ENCODE peak calls at places on chromosomes 1 and 21, in six cellular contexts. G is A549, U is fibroblast of lung, X is cardiac fibroblast, O is AG10803, M is OCI-LY7. V is an unnamed sample.

GRCh38 chr21:26089730-26090129 is 80.8 kb downstream of the APP start:
- DNase-seq in G (no peak), U (no peak), X (no peak), O (no peak), M (no peak), V (no peak)

GRCh38 chr1:202005958-202006357 is 4.4 kb upstream of the ELF3 start:
- DNase-seq in G (peak; percentile 61), U (no peak), X (peak; percentile 51), O (peak; percentile 25), M (no peak), V (no peak)

GRCh38 chr1:117610036-117610435 is 4.2 kb downstream of the TENT5C start:
- DNase-seq in G (no peak), U (no peak), X (no peak), O (no peak), M (no peak), V (no peak)

GRCh38 chr1:107572674-107573205 is 392.2 kb downstream of the VAV3 start:
- DNase-seq in G (peak; percentile 35), U (peak; percentile 91), X (peak; percentile 7), O (peak; percentile 85), M (no peak), V (peak; percentile 5)

GRCh38 chr1:179883040-179883501 is 986 bp downstream of the TOR1AIP1 start:
- DNase-seq in G (no peak), U (no peak), X (no peak), O (no peak), M (peak; percentile 75), V (no peak)

GRCh38 chr1:169779970-169780369 is 14.7 kb downstream of the METTL18 start:
- DNase-seq in G (peak; percentile 74), U (peak; percentile 81), X (peak; percentile 63), O (no peak), M (no peak), V (peak; percentile 11)

GRCh38 chr1:25033828-25034451 is 103.9 kb upstream of the RUNX3 start:
- DNase-seq in G (no peak), U (no peak), X (no peak), O (no peak), M (no peak), V (no peak)

GRCh38 chr1:22105611-22106207 is 37.2 kb downstream of the WNT4 start:
- DNase-seq in G (peak; percentile 56), U (peak; percentile 56), X (peak; percentile 76), O (peak; percentile 67), M (peak; percentile 63), V (no peak)

GRCh38 chr1:240515505-240515904 is 96.5 kb downstream of the GREM2 start:
- DNase-seq in G (no peak), U (peak; percentile 89), X (peak; percentile 43), O (no peak), M (no peak), V (no peak)

GRCh38 chr1:110118636-110119396 is 6.6 kb downstream of the UBL4B start:
- DNase-seq in G (no peak), U (peak; percentile 3), X (peak; percentile 36), O (peak; percentile 41), M (no peak), V (no peak)

GRCh38 chr1:98459471-98459870 is 202.1 kb upstream of the SNX7 start:
- DNase-seq in G (no peak), U (no peak), X (no peak), O (no peak), M (no peak), V (no peak)

GRCh38 chr1:154553056-154553822 is 5.2 kb downstream of the UBE2Q1 start:
- DNase-seq in G (no peak), U (no peak), X (no peak), O (no peak), M (no peak), V (no peak)

GRCh38 chr1:248905662-248905948 is 430 bp upstream of the PGBD2 start:
- DNase-seq in G (no peak), U (no peak), X (no peak), O (no peak), M (no peak), V (no peak)

GRCh38 chr1:30532621-30533020 is 190.8 kb downstream of the MATN1 start:
- DNase-seq in G (no peak), U (no peak), X (no peak), O (no peak), M (no peak), V (no peak)

GRCh38 chr21:19120591-19120990 is 717.0 kb upstream of the TMPRSS15 start:
- DNase-seq in G (no peak), U (no peak), X (no peak), O (no peak), M (no peak), V (no peak)

GRCh38 chr1:78339490-78339889 is 151.3 kb upstream of the PTGFR start:
- DNase-seq in G (no peak), U (peak; percentile 86), X (peak; percentile 77), O (peak; percentile 71), M (no peak), V (peak; percentile 30)

GRCh38 chr1:20069932-20070331 is at the start of gene PLA2G5:
- DNase-seq in G (no peak), U (peak; percentile 79), X (peak; percentile 6), O (peak; percentile 72), M (no peak), V (no peak)

GRCh38 chr1:215824245-215824644 is 257.1 kb downstream of the KCTD3 start:
- DNase-seq in G (no peak), U (peak; percentile 6), X (no peak), O (no peak), M (no peak), V (no peak)

GRCh38 chr1:235919127-235919796 is 52.6 kb upstream of the LYST start:
- DNase-seq in G (no peak), U (no peak), X (peak; percentile 26), O (peak; percentile 51), M (no peak), V (no peak)

GRCh38 chr21:17536381-17536780 is 23.5 kb downstream of the CXADR start:
- DNase-seq in G (no peak), U (no peak), X (no peak), O (no peak), M (no peak), V (no peak)

GRCh38 chr1:67869233-67869632 is 36.0 kb upstream of the GNG12 start:
- DNase-seq in G (no peak), U (no peak), X (no peak), O (no peak), M (no peak), V (no peak)

GRCh38 chr21:31974454-31974985 is 101.7 kb downstream of the HUNK start:
- DNase-seq in G (no peak), U (no peak), X (no peak), O (no peak), M (peak; percentile 22), V (no peak)

GRCh38 chr1:23664837-23665795 is 26.5 kb upstream of the RPL11 start:
- DNase-seq in G (peak; percentile 31), U (peak; percentile 9), X (peak; percentile 62), O (peak; percentile 32), M (peak; percentile 81), V (no peak)

GRCh38 chr1:23673086-23673813 is 18.4 kb upstream of the RPL11 start:
- DNase-seq in G (peak; percentile 79), U (peak; percentile 48), X (peak; percentile 66), O (peak; percentile 40), M (no peak), V (no peak)

GRCh38 chr1:23667411-23667810 is 24.2 kb upstream of the RPL11 start:
- DNase-seq in G (no peak), U (no peak), X (no peak), O (no peak), M (peak; percentile 77), V (no peak)

GRCh38 chr1:23670709-23671108 is 20.9 kb upstream of the RPL11 start:
- DNase-seq in G (no peak), U (no peak), X (no peak), O (no peak), M (no peak), V (no peak)
- TF ChIP-seq CTCF in G (no peak), U (no peak), X (no peak), O (no peak), M (no peak), V (no peak)

DNA sequence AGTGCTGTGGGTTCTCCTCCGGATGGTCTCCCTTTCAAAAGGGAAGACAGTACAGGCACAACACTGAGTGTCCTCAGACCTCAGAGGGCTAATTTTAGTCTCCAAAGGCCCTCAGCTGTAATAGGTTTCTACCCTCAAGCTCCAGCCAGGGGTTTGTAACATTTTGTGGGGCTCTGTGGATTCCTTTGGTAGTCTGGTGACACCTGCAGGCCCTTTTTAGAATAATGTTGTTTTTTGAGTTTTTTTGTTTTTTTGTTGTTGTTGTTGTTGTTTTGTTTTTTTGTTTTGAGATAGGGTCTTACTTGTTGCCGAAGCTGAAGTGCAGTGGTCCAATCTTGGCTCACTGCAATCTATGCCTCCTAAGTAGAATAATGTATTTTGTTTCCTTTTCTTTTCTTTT is 15.0 kb upstream of the TMEM201 start:
- DNase-seq in G (peak; percentile 17), U (no peak), X (peak; percentile 48), O (peak; percentile 34), M (peak; percentile 55), V (no peak)
- TF ChIP-seq CTCF in G (peak; percentile 54), U (peak; percentile 38), X (peak; percentile 36), O (peak; percentile 54), M (peak; percentile 75), V (peak; percentile 19)

DNA sequence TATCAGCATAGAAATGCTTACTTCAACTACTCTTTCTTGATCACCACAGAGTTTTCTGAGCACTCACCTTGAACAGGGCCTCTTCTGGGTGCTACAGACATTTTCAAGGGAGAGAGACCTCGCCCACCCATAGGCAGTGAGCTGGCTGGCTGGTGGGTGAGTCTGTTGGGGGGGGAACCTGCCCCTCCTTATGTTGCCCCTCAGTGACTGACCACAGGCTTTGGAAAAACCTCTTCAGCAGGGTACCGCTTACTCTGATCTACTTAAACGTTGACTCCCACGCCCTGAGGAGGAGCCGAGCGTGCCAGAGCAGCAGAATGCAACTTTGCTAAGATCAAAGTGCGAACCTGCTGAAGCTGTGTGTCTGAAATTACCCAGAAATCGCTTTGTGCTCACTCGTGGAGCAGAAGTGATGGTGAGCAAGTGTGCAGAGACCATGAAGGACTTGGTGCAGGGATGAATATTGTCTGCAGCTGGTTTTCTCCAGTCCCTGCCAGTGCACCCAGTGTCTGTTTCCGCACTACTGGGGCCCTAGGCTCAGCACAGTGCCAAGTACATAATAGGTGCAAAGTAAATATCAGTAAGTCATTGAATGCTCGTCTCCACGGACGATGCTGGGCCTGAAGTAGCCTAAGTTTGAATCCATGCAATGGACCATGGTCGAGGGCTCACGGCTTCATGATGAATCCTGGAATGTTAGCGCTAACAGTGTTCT is 158.7 kb upstream of the IRF2BP2 start:
- DNase-seq in G (no peak), U (no peak), X (no peak), O (no peak), M (no peak), V (no peak)
- TF ChIP-seq CTCF in G (no peak), U (no peak), X (no peak), O (no peak), M (no peak), V (no peak)

DNA sequence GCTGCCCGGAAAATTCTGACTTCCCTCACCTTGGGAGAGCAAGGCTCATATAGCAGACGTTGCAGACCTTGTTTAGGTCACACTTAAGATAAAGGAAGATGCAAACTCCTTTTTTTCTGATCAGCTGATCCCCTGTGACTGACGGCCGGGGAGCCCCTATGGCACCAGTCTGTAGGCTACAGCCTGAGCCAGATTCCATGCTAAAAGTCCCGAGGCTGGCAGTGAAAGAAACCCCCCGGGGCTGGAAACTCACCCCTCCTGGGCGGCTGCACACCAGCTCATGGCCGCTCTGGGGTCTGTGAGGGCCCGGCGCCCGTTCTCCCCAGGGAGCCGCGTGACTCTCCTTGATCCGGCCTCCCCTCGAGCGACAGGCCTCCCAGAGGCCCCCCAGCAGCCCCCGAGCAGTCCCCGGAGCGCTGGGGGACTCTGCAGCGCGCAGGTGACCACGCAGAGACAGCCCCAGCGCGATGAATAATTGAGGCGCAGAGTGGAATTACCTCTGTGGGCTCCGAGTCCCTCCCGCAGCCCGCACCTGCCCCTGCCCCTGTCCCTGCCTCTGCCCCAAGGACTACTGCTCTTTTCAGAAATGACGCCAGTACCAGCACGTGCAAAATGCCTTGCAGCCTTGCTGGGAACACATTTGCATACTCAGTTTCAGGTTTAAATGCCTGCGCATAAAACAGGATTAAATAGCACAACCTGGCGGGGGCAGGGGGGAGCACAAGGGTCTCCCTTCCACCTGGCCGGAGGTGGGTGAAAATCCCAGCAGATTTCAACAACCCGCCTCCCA is 62.6 kb upstream of the CLDN14 start:
- DNase-seq in G (no peak), U (no peak), X (no peak), O (no peak), M (peak; percentile 80), V (no peak)
- TF ChIP-seq CTCF in G (no peak), U (no peak), X (no peak), O (no peak), M (peak; percentile 73), V (no peak)

V was measured in HFF-Myc.